ENCODE peak calls at places on chromosome 10, in nine cellular contexts. M is right cardiac atrium, P is AG08396, Q is A549, S is K562, F is GM04504, Y is T-helper 9 cell, N is dorsolateral prefrontal cortex, I is naive B cell. Z is an unnamed sample.

GRCh38 chr10:66783296-66783695 is 142.5 kb upstream of the LRRTM3 start:
- DNase-seq in M (no peak), P (no peak), Q (no peak), S (no peak), F (no peak), Y (no peak), N (no peak), I (no peak), Z (no peak)

GRCh38 chr10:113199459-113199858 is 249.4 kb downstream of the TCF7L2 start:
- DNase-seq in M (no peak), P (peak), Q (no peak), S (no peak), F (no peak), Y (no peak), N (no peak), I (no peak), Z (peak)

GRCh38 chr10:49187950-49188761 is at the start of gene TMEM273:
- DNase-seq in M (peak), P (no peak), Q (no peak), S (peak), F (no peak), Y (peak), N (peak), I (peak), Z (no peak)

GRCh38 chr10:1093696-1094095 is 37.5 kb downstream of the WDR37 start:
- DNase-seq in M (no peak), P (no peak), Q (no peak), S (no peak), F (no peak), Y (no peak), N (no peak), I (no peak), Z (no peak)

GRCh38 chr10:35554036-35554435 is 51.1 kb upstream of the GJD4 start:
- DNase-seq in M (no peak), P (no peak), Q (no peak), S (no peak), F (no peak), Y (no peak), N (no peak), I (no peak), Z (no peak)

GRCh38 chr10:37803269-37803668 is 54.1 kb downstream of the ZNF248 start:
- DNase-seq in M (no peak), P (no peak), Q (no peak), S (no peak), F (no peak), Y (no peak), N (no peak), I (no peak), Z (peak)

GRCh38 chr10:12587408-12587807 is 238.1 kb downstream of the CAMK1D start:
- DNase-seq in M (no peak), P (no peak), Q (no peak), S (no peak), F (no peak), Y (no peak), N (no peak), I (no peak), Z (peak)

GRCh38 chr10:121070257-121070656 is 219.1 kb downstream of the WDR11 start:
- DNase-seq in M (no peak), P (no peak), Q (peak), S (peak), F (no peak), Y (no peak), N (no peak), I (no peak), Z (no peak)

GRCh38 chr10:44348496-44348895 is 36.4 kb downstream of the CXCL12 start:
- DNase-seq in M (no peak), P (no peak), Q (no peak), S (no peak), F (no peak), Y (no peak), N (peak), I (no peak), Z (no peak)

Z was measured in AG20443.